ENCODE peak calls at places on chromosomes 13 and 19, in seven cellular contexts. G is Panc1, Q is HCT116, L is GM12878, E is SK-N-SH, W is K562, Z is HepG2. Y is an unnamed sample.

GRCh38 chr19:24073807-24074206 is 13.2 kb upstream of the ZNF254 start:
- DNase-seq in G (no peak), Q (no peak), L (no peak), W (no peak), E (no peak), Z (no peak), Y (no peak)

GRCh38 chr19:45200614-45201013 is 22.0 kb downstream of the BLOC1S3 start:
- DNase-seq in L (no peak), W (no peak), E (no peak), Z (peak; percentile 62), Q (no peak), G (no peak), Y (peak; percentile 69)

GRCh38 chr13:104376588-104376987 is 1310.4 kb upstream of the SLC10A2 start:
- DNase-seq in W (no peak), E (no peak), Z (no peak), Q (no peak), L (no peak), G (no peak), Y (no peak)

GRCh38 chr13:113080361-113080831 is 25.2 kb upstream of the F7 start:
- DNase-seq in W (no peak), G (no peak), Z (no peak), Q (no peak), E (no peak), L (no peak), Y (no peak)

GRCh38 chr13:102721800-102722231 is 27.0 kb upstream of the METTL21C start:
- DNase-seq in Z (no peak), G (no peak), W (no peak), L (no peak), E (no peak), Q (no peak), Y (no peak)

GRCh38 chr13:32881074-32881791 is 135.0 kb upstream of the KL start:
- DNase-seq in W (no peak), Q (no peak), G (no peak), L (no peak), Z (no peak), E (no peak), Y (no peak)

GRCh38 chr19:55353803-55354697 is 469 bp downstream of the COX6B2 start:
- DNase-seq in Z (no peak), G (no peak), Q (peak; percentile 23), E (peak; percentile 97), W (peak; percentile 97), L (no peak), Y (no peak)

GRCh38 chr19:41753936-41754529 is 1.3 kb upstream of the CEACAM6 start:
- DNase-seq in G (no peak), L (no peak), Q (peak; percentile 39), W (peak; percentile 26), E (peak; percentile 49), Z (peak; percentile 14), Y (no peak)

GRCh38 chr13:44516771-44517170 is 59.4 kb downstream of the TSC22D1 start:
- DNase-seq in Q (peak; percentile 13), W (no peak), G (no peak), L (no peak), E (no peak), Z (no peak), Y (no peak)

GRCh38 chr19:15444505-15445226 is 5.1 kb downstream of the WIZ start:
- DNase-seq in E (no peak), L (no peak), Z (no peak), G (no peak), Q (no peak), W (no peak), Y (no peak)

GRCh38 chr13:32728327-32728726 is 142.1 kb downstream of the PDS5B start:
- DNase-seq in Q (no peak), L (no peak), Z (no peak), G (no peak), E (no peak), W (no peak), Y (no peak)

GRCh38 chr13:42992585-42993122 is 613 bp upstream of the EPSTI1 start:
- DNase-seq in Q (no peak), L (no peak), G (no peak), W (no peak), E (no peak), Z (no peak), Y (no peak)

GRCh38 chr19:5436101-5436947 is 18.9 kb upstream of the ZNRF4 start:
- DNase-seq in W (peak; percentile 99), L (no peak), Z (no peak), Q (no peak), G (no peak), E (peak; percentile 99), Y (peak; percentile 96)

GRCh38 chr13:24827799-24828198 is 63.8 kb downstream of the RNF17 start:
- DNase-seq in E (no peak), Z (no peak), Q (no peak), G (no peak), W (no peak), L (no peak), Y (no peak)

GRCh38 chr19:17332677-17333581 is 1.7 kb downstream of the ANO8 start:
- DNase-seq in Z (peak; percentile 87), L (peak; percentile 40), E (peak; percentile 86), W (peak; percentile 93), G (no peak), Q (peak; percentile 96), Y (peak; percentile 62)

GRCh38 chr13:26923824-26924605 is 163.4 kb upstream of the GPR12 start:
- DNase-seq in G (no peak), Q (no peak), E (no peak), Z (no peak), L (no peak), W (no peak), Y (no peak)

GRCh38 chr13:45337395-45337794 is 3.6 kb downstream of the TPT1 start:
- DNase-seq in G (no peak), E (no peak), W (no peak), Q (no peak), Z (no peak), L (no peak), Y (no peak)

GRCh38 chr13:98335721-98336120 is 158.7 kb upstream of the RNF113B start:
- DNase-seq in E (no peak), Z (no peak), L (no peak), Q (no peak), G (no peak), W (no peak), Y (no peak)

DNA sequence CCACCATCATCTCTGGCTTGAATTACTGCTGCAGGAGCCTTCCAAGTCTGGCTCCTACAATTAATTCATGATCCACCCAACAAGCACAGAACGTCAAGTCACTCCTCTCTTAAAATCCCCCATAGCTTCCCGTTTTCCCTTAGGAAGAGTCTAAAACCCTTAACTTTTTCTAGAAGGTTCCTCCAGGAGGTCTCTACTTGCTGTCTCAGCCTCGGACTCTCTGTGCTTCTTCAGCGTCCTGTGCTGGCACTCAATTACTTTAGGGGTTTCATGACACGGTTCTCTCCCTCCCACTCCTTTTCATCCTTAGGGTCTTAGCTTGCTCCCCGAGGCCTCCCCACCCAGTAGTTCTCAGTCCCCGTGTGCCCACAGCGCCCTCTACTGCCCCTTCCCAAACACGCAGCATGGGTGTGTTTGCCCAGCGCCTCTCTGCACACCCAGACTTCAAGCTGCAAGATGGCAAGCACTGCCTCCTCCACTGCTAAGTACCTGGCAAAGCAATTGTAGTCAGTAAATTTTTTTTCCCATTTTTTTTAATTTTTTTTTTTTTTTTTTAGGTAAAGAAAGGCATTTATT is 25.8 kb upstream of the MAP3K10 start:
- DNase-seq in Z (peak; percentile 44), W (peak; percentile 59), Q (peak; percentile 44), E (peak; percentile 72), G (peak; percentile 99), L (no peak), Y (peak; percentile 61)
- TF ChIP-seq CTCF in Z (peak; percentile 87), W (peak; percentile 80), Q (peak; percentile 59), E (peak; percentile 73), G (no peak), L (peak; percentile 84), Y (peak; percentile 97)

GRCh38 chr19:10601999-10602329 is 14.9 kb upstream of the AP1M2 start:
- DNase-seq in E (no peak), W (no peak), L (no peak), Z (no peak), Q (no peak), G (no peak), Y (no peak)

GRCh38 chr19:10603873-10604459 is 16.9 kb upstream of the AP1M2 start:
- DNase-seq in Q (no peak), L (peak; percentile 70), Z (no peak), W (no peak), G (no peak), E (peak; percentile 5), Y (no peak)

GRCh38 chr19:10603084-10603872 is 16.2 kb upstream of the AP1M2 start:
- DNase-seq in G (no peak), Q (no peak), Z (no peak), W (peak; percentile 64), L (peak; percentile 70), E (peak; percentile 53), Y (no peak)

GRCh38 chr19:10604460-10604980 is 17.4 kb upstream of the AP1M2 start:
- DNase-seq in W (no peak), Z (no peak), L (peak; percentile 52), G (no peak), Q (no peak), E (peak; percentile 20), Y (no peak)

DNA sequence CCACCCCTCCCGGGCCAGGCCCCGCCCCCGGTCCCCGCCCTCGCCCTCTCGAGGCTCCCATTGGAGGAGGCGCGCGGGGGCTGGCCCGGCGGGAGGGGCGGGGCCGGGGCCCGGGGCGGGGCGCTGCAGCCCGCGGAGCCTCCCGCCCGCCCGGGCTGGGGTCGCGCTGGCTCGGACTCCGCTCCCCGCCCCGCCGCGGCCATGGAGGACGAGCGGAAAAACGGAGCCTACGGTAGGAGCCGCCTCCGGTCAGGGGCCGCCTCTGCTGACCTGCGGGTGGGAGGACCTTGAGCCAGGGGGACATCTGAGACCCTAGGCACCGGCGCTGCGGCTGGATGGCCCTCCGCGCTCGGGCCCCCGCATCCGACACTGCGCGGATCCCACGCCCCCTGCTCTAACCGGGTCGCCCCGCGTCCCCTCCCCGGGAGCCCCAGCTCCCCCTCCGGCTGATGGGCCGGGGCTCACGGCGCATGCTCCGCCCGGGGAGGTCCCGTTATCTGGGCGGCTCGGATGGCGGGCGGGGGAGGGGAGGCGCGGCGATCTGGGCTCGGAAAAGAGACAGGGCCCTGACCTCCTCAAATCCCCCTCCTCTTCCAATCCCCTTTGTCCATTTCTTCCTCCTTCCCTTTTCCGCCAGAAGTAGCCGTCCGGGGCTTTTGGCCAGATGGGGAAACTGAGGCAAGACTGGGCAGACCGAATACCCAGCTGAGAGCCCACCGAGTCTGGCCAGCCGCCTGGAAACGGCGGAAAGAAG is 15.4 kb upstream of the AP1M2 start:
- DNase-seq in L (no peak), W (peak; percentile 99), Q (peak; percentile 26), G (no peak), E (peak; percentile 100), Z (peak; percentile 31), Y (peak; percentile 89)
- TF ChIP-seq SIN3A in L (peak; percentile 51), W (no peak), Q (no peak), G (no peak), E (no peak), Z (no peak), Y (no peak)

GRCh38 chr19:57435062-57435978 is at the start of gene ZNF749:
- DNase-seq in G (peak; percentile 93), E (peak; percentile 94), Z (peak; percentile 98), Q (peak; percentile 96), L (peak; percentile 94), W (peak; percentile 96), Y (peak; percentile 97)
- TF ChIP-seq CTCF in G (no peak), E (no peak), Z (no peak), Q (no peak), L (no peak), W (peak; percentile 6), Y (no peak)

DNA sequence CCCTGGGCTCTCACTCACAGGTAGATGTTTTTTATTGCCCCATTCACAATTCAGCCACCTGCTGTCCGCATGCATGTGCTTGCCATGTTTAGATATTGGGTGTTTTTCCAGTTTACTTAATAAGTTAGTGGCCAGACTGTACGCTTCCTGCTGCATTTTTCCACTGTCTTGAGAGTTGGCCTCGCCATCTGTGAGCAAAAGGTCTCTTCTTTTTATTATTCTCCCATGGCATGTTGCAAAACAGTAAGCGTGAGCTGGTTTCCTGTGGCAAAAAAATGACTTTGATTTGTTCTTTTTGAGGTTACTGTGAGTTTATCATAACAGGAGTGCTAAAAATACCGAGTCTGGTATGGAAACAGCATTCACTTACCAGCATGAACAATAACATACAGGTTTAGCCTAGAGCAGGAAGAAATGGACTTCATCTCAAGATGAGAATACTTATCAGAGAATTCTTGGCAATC is 46.0 kb downstream of the SAE1 start:
- DNase-seq in G (no peak), Q (no peak), E (no peak), W (no peak), Z (no peak), L (no peak), Y (no peak)
- TF ChIP-seq SIN3A in G (no peak), Q (no peak), E (no peak), W (no peak), Z (no peak), L (no peak), Y (no peak)

Y was measured in H1.